ENCODE peak calls at places on chromosomes 13 and 19, in six cellular contexts. One of them, this sample, is unnamed.

GRCh38 chr19:45745606-45746005 is 12.4 kb downstream of the MEIOSIN start:
- DNase-seq in bronchial epithelial cell: no peak
- DNase-seq in cardiac muscle cell: no peak
- DNase-seq in AG09319: no peak
- DNase-seq in spleen: no peak
- DNase-seq in Calu3: no peak
- DNase-seq in this sample: no peak

GRCh38 chr19:17948474-17948966 is 15.7 kb downstream of the CCDC124 start:
- DNase-seq in Calu3: no peak
- DNase-seq in AG09319: no peak
- DNase-seq in bronchial epithelial cell: no peak
- DNase-seq in spleen: no peak
- DNase-seq in cardiac muscle cell: no peak
- DNase-seq in this sample: no peak

GRCh38 chr19:1935484-1936208 is 5.3 kb upstream of the CSNK1G2 start:
- DNase-seq in spleen: peak; percentile 87
- DNase-seq in AG09319: no peak
- DNase-seq in Calu3: no peak
- DNase-seq in cardiac muscle cell: peak; percentile 61
- DNase-seq in bronchial epithelial cell: peak; percentile 21
- DNase-seq in this sample: no peak

GRCh38 chr19:33631628-33631995 is 9.9 kb downstream of the CHST8 start:
- DNase-seq in spleen: no peak
- DNase-seq in Calu3: no peak
- DNase-seq in bronchial epithelial cell: no peak
- DNase-seq in cardiac muscle cell: no peak
- DNase-seq in AG09319: no peak
- DNase-seq in this sample: no peak

GRCh38 chr19:23409392-23410048 is 14.2 kb upstream of the ZNF91 start:
- DNase-seq in spleen: no peak
- DNase-seq in bronchial epithelial cell: no peak
- DNase-seq in AG09319: no peak
- DNase-seq in Calu3: no peak
- DNase-seq in cardiac muscle cell: no peak
- DNase-seq in this sample: no peak

GRCh38 chr19:13007292-13008045 is 12.2 kb downstream of the NFIX start:
- DNase-seq in cardiac muscle cell: no peak
- DNase-seq in spleen: no peak
- DNase-seq in AG09319: no peak
- DNase-seq in Calu3: no peak
- DNase-seq in bronchial epithelial cell: peak; percentile 50
- DNase-seq in this sample: no peak

GRCh38 chr13:86608739-86609138 is 809.5 kb upstream of the SLITRK6 start:
- DNase-seq in spleen: no peak
- DNase-seq in AG09319: no peak
- DNase-seq in cardiac muscle cell: no peak
- DNase-seq in Calu3: no peak
- DNase-seq in bronchial epithelial cell: no peak
- DNase-seq in this sample: no peak

GRCh38 chr13:61286148-61286745 is 129.4 kb downstream of the PCDH20 start:
- DNase-seq in Calu3: no peak
- DNase-seq in spleen: no peak
- DNase-seq in bronchial epithelial cell: peak; percentile 38
- DNase-seq in cardiac muscle cell: no peak
- DNase-seq in AG09319: no peak
- DNase-seq in this sample: no peak

GRCh38 chr19:5743640-5744039 is 23.2 kb downstream of the CATSPERD start:
- DNase-seq in cardiac muscle cell: no peak
- DNase-seq in Calu3: no peak
- DNase-seq in spleen: no peak
- DNase-seq in AG09319: no peak
- DNase-seq in bronchial epithelial cell: no peak
- DNase-seq in this sample: no peak

GRCh38 chr19:1725100-1726064 is 27.9 kb upstream of the ONECUT3 start:
- DNase-seq in bronchial epithelial cell: no peak
- DNase-seq in AG09319: peak; percentile 14
- DNase-seq in cardiac muscle cell: peak; percentile 65
- DNase-seq in spleen: no peak
- DNase-seq in Calu3: peak; percentile 75
- DNase-seq in this sample: no peak

GRCh38 chr13:20702530-20702929 is 969 bp upstream of the IL17D start:
- DNase-seq in Calu3: no peak
- DNase-seq in bronchial epithelial cell: peak; percentile 12
- DNase-seq in spleen: no peak
- DNase-seq in AG09319: no peak
- DNase-seq in cardiac muscle cell: peak; percentile 22
- DNase-seq in this sample: no peak

GRCh38 chr13:112062619-112063308 is 4.2 kb upstream of the SOX1 start:
- DNase-seq in AG09319: no peak
- DNase-seq in cardiac muscle cell: no peak
- DNase-seq in bronchial epithelial cell: no peak
- DNase-seq in Calu3: no peak
- DNase-seq in spleen: peak; percentile 55
- DNase-seq in this sample: no peak

GRCh38 chr13:41299316-41300094 is 11.6 kb upstream of the NAA16 start:
- DNase-seq in Calu3: no peak
- DNase-seq in spleen: no peak
- DNase-seq in AG09319: no peak
- DNase-seq in bronchial epithelial cell: no peak
- DNase-seq in cardiac muscle cell: no peak
- DNase-seq in this sample: no peak

GRCh38 chr19:16585808-16586476 is 13.7 kb upstream of the SLC35E1 start:
- DNase-seq in Calu3: no peak
- DNase-seq in cardiac muscle cell: no peak
- DNase-seq in AG09319: no peak
- DNase-seq in bronchial epithelial cell: peak; percentile 42
- DNase-seq in spleen: no peak
- DNase-seq in this sample: no peak

GRCh38 chr13:63843766-63844699 is 2428.4 kb upstream of the PCDH20 start:
- DNase-seq in Calu3: no peak
- DNase-seq in bronchial epithelial cell: no peak
- DNase-seq in spleen: no peak
- DNase-seq in AG09319: no peak
- DNase-seq in cardiac muscle cell: no peak
- DNase-seq in this sample: peak; percentile 81

GRCh38 chr13:22121340-22121739 is 450.5 kb downstream of the FGF9 start:
- DNase-seq in AG09319: no peak
- DNase-seq in cardiac muscle cell: no peak
- DNase-seq in bronchial epithelial cell: no peak
- DNase-seq in Calu3: no peak
- DNase-seq in spleen: no peak
- DNase-seq in this sample: no peak

GRCh38 chr19:48010932-48011758 is 16.7 kb downstream of the ELSPBP1 start:
- DNase-seq in AG09319: no peak
- DNase-seq in spleen: no peak
- DNase-seq in Calu3: no peak
- DNase-seq in bronchial epithelial cell: no peak
- DNase-seq in cardiac muscle cell: no peak
- DNase-seq in this sample: no peak

GRCh38 chr19:48004236-48004635 is 9.8 kb downstream of the ELSPBP1 start:
- DNase-seq in spleen: no peak
- DNase-seq in bronchial epithelial cell: no peak
- DNase-seq in Calu3: no peak
- DNase-seq in AG09319: no peak
- DNase-seq in cardiac muscle cell: no peak
- DNase-seq in this sample: no peak

GRCh38 chr19:48000846-48001245 is 6.4 kb downstream of the ELSPBP1 start:
- DNase-seq in cardiac muscle cell: no peak
- DNase-seq in bronchial epithelial cell: no peak
- DNase-seq in AG09319: no peak
- DNase-seq in Calu3: no peak
- DNase-seq in spleen: no peak
- DNase-seq in this sample: no peak

DNA sequence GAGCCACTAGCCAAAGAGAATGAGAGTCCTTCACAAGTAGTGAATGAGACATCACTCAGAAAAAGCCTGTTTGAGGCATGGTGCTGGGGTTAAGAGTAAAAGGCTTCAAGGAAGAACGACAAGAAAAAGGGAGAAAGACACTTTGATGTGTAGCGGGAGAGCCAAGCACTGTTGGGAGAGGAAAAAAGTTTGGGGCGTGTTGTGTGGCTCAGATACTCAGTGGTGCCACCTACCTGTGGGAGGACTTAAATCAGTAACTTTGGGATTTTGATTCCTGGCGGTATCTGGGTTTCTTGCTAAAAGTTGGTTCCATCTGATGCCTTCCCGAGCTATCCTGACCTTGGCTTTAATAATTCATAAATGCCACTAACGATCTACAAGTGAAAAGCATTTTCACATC is 12.3 kb downstream of the ELSPBP1 start:
- DNase-seq in Calu3: peak; percentile 14
- DNase-seq in spleen: no peak
- DNase-seq in AG09319: no peak
- DNase-seq in cardiac muscle cell: no peak
- DNase-seq in bronchial epithelial cell: no peak
- DNase-seq in this sample: no peak
- TF ChIP-seq CTCF in Calu3: peak; percentile 31
- TF ChIP-seq CTCF in spleen: no peak
- TF ChIP-seq CTCF in AG09319: no peak
- TF ChIP-seq CTCF in cardiac muscle cell: no peak
- TF ChIP-seq CTCF in bronchial epithelial cell: peak; percentile 8
- TF ChIP-seq CTCF in this sample: peak; percentile 46

DNA sequence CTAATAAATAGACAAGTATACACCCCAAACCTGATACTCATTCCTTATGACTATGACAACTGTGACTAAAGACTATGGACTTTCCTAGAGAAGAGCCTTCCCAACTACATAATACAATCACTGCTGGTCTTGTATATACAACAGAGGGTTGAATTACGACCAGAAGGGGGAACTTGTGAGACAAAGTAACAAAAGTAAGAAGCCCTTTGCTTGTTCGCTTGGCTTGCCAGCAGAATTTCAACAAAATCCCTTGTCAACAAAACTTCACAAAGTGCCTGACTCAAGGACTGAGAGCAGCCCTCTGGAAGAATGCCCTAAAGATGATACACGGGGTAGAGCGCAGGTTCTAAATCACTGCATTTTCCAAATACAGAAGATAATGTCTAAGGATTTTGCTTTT is 99.4 kb downstream of the WASF3 start:
- DNase-seq in spleen: no peak
- DNase-seq in bronchial epithelial cell: peak; percentile 70
- DNase-seq in cardiac muscle cell: peak; percentile 50
- DNase-seq in AG09319: peak; percentile 20
- DNase-seq in Calu3: no peak
- DNase-seq in this sample: no peak
- TF ChIP-seq CTCF in spleen: no peak
- TF ChIP-seq CTCF in bronchial epithelial cell: peak; percentile 16
- TF ChIP-seq CTCF in cardiac muscle cell: peak; percentile 36
- TF ChIP-seq CTCF in AG09319: peak; percentile 48
- TF ChIP-seq CTCF in Calu3: no peak
- TF ChIP-seq CTCF in this sample: peak; percentile 57

GRCh38 chr13:30037306-30037705 is 186.9 kb upstream of the UBL3 start:
- DNase-seq in Calu3: no peak
- DNase-seq in bronchial epithelial cell: no peak
- DNase-seq in AG09319: no peak
- DNase-seq in cardiac muscle cell: no peak
- DNase-seq in spleen: no peak
- DNase-seq in this sample: no peak

GRCh38 chr13:30037766-30038165 is 187.3 kb upstream of the UBL3 start:
- DNase-seq in Calu3: no peak
- DNase-seq in cardiac muscle cell: peak; percentile 40
- DNase-seq in AG09319: no peak
- DNase-seq in bronchial epithelial cell: no peak
- DNase-seq in spleen: no peak
- DNase-seq in this sample: no peak

GRCh38 chr13:30039506-30039905 is 189.1 kb upstream of the UBL3 start:
- DNase-seq in Calu3: no peak
- DNase-seq in AG09319: no peak
- DNase-seq in spleen: no peak
- DNase-seq in cardiac muscle cell: no peak
- DNase-seq in bronchial epithelial cell: no peak
- DNase-seq in this sample: no peak

GRCh38 chr13:30042272-30042671 is 191.9 kb upstream of the UBL3 start:
- DNase-seq in cardiac muscle cell: no peak
- DNase-seq in bronchial epithelial cell: no peak
- DNase-seq in AG09319: no peak
- DNase-seq in spleen: no peak
- DNase-seq in Calu3: no peak
- DNase-seq in this sample: no peak

GRCh38 chr13:30038884-30039283 is 188.5 kb upstream of the UBL3 start:
- DNase-seq in cardiac muscle cell: peak; percentile 41
- DNase-seq in AG09319: peak; percentile 52
- DNase-seq in Calu3: no peak
- DNase-seq in bronchial epithelial cell: no peak
- DNase-seq in spleen: no peak
- DNase-seq in this sample: no peak
- TF ChIP-seq CTCF in cardiac muscle cell: no peak
- TF ChIP-seq CTCF in AG09319: peak; percentile 25
- TF ChIP-seq CTCF in Calu3: no peak
- TF ChIP-seq CTCF in bronchial epithelial cell: no peak
- TF ChIP-seq CTCF in spleen: no peak
- TF ChIP-seq CTCF in this sample: peak; percentile 52

GRCh38 chr13:107275312-107275711 is 707.4 kb upstream of the ARGLU1 start:
- DNase-seq in bronchial epithelial cell: no peak
- DNase-seq in Calu3: no peak
- DNase-seq in spleen: no peak
- DNase-seq in AG09319: no peak
- DNase-seq in cardiac muscle cell: no peak
- DNase-seq in this sample: no peak
- TF ChIP-seq CTCF in bronchial epithelial cell: no peak
- TF ChIP-seq CTCF in Calu3: no peak
- TF ChIP-seq CTCF in spleen: no peak
- TF ChIP-seq CTCF in AG09319: no peak
- TF ChIP-seq CTCF in cardiac muscle cell: no peak
- TF ChIP-seq CTCF in this sample: no peak

GRCh38 chr19:3368848-3369336 is 2.5 kb downstream of the NFIC start:
- DNase-seq in Calu3: no peak
- DNase-seq in cardiac muscle cell: peak; percentile 56
- DNase-seq in AG09319: no peak
- DNase-seq in spleen: no peak
- DNase-seq in bronchial epithelial cell: no peak
- DNase-seq in this sample: no peak

GRCh38 chr19:3370214-3370720 is 3.9 kb downstream of the NFIC start:
- DNase-seq in bronchial epithelial cell: no peak
- DNase-seq in AG09319: no peak
- DNase-seq in spleen: no peak
- DNase-seq in cardiac muscle cell: no peak
- DNase-seq in Calu3: no peak
- DNase-seq in this sample: no peak

GRCh38 chr19:3370728-3371591 is 4.6 kb downstream of the NFIC start:
- DNase-seq in bronchial epithelial cell: no peak
- DNase-seq in Calu3: no peak
- DNase-seq in AG09319: no peak
- DNase-seq in cardiac muscle cell: no peak
- DNase-seq in spleen: no peak
- DNase-seq in this sample: no peak

GRCh38 chr19:3368441-3368795 is 2.0 kb downstream of the NFIC start:
- DNase-seq in AG09319: no peak
- DNase-seq in bronchial epithelial cell: no peak
- DNase-seq in cardiac muscle cell: no peak
- DNase-seq in spleen: no peak
- DNase-seq in Calu3: no peak
- DNase-seq in this sample: no peak

GRCh38 chr19:3369337-3370213 is 3.2 kb downstream of the NFIC start:
- DNase-seq in spleen: peak; percentile 84
- DNase-seq in bronchial epithelial cell: no peak
- DNase-seq in Calu3: no peak
- DNase-seq in cardiac muscle cell: peak; percentile 53
- DNase-seq in AG09319: no peak
- DNase-seq in this sample: no peak
- TF ChIP-seq CTCF in spleen: no peak
- TF ChIP-seq CTCF in bronchial epithelial cell: no peak
- TF ChIP-seq CTCF in Calu3: no peak
- TF ChIP-seq CTCF in cardiac muscle cell: peak; percentile 12
- TF ChIP-seq CTCF in AG09319: no peak
- TF ChIP-seq CTCF in this sample: peak; percentile 36

This sample was measured in chondrocyte.